ENCODE peak calls at places on chromosomes 6 and 20, in ten cellular contexts. E is IMR-90, U is dorsolateral prefrontal cortex, J is upper lobe of left lung, S is AG09309, Q is GM12865, I is epithelial cell of esophagus, T is A549, M is fibroblast of pulmonary artery, N is brain microvascular endothelial cell. H is an unnamed sample.

GRCh38 chr6:151263967-151264366 is 24.2 kb downstream of the AKAP12 start:
- DNase-seq in J (no peak), Q (no peak), U (no peak), S (no peak), T (no peak), M (peak; percentile 37), E (no peak), I (no peak), N (no peak), H (no peak)

GRCh38 chr6:159996626-159997497 is 28.0 kb downstream of the IGF2R start:
- DNase-seq in Q (no peak), M (no peak), N (no peak), S (no peak), E (no peak), I (no peak), T (no peak), J (peak; percentile 22), U (no peak), H (no peak)

GRCh38 chr6:42028234-42029061 is 21.9 kb upstream of the TAF8 start:
- DNase-seq in E (peak; percentile 86), J (no peak), U (no peak), I (peak; percentile 71), Q (no peak), M (peak; percentile 92), N (peak; percentile 89), T (peak; percentile 62), S (no peak), H (no peak)

GRCh38 chr6:18151801-18152200 is 3.1 kb downstream of the TPMT start:
- DNase-seq in T (no peak), N (no peak), E (no peak), S (no peak), I (no peak), Q (no peak), M (no peak), J (no peak), U (no peak), H (no peak)

GRCh38 chr20:4717816-4718215 is 3.9 kb upstream of the PRND start:
- DNase-seq in S (no peak), J (no peak), M (no peak), Q (no peak), E (no peak), N (no peak), I (peak; percentile 45), U (no peak), T (no peak), H (no peak)

GRCh38 chr6:90537723-90538407 is 49.0 kb downstream of the MAP3K7 start:
- DNase-seq in E (no peak), S (no peak), M (peak; percentile 44), Q (peak; percentile 5), J (no peak), T (no peak), U (no peak), N (peak; percentile 27), I (peak; percentile 2), H (peak; percentile 3)

GRCh38 chr20:5191829-5192569 is 65.2 kb downstream of the CDS2 start:
- DNase-seq in J (no peak), U (peak; percentile 56), M (peak; percentile 88), E (peak; percentile 83), S (peak; percentile 39), N (peak; percentile 60), T (peak; percentile 89), Q (peak; percentile 83), I (peak; percentile 82), H (peak; percentile 28)

GRCh38 chr6:38337819-38338465 is 301.8 kb downstream of the BTBD9 start:
- DNase-seq in T (peak; percentile 22), S (peak; percentile 67), I (peak; percentile 75), Q (no peak), M (peak; percentile 77), J (no peak), U (no peak), N (peak; percentile 76), E (peak; percentile 88), H (peak; percentile 43)

GRCh38 chr6:19836799-19837510 is at the start of gene ID4:
- DNase-seq in Q (no peak), S (peak; percentile 90), T (peak; percentile 78), U (peak; percentile 87), J (peak; percentile 97), E (peak; percentile 96), N (peak; percentile 95), M (peak; percentile 99), I (peak; percentile 4), H (peak; percentile 74)

GRCh38 chr6:73523434-73524123 is 2.7 kb upstream of the EEF1A1 start:
- DNase-seq in S (no peak), E (peak; percentile 16), N (no peak), M (peak; percentile 17), J (peak; percentile 94), Q (peak; percentile 93), T (no peak), I (peak; percentile 63), U (no peak), H (no peak)

GRCh38 chr6:169452869-169453186 is 199.2 kb upstream of the THBS2 start:
- DNase-seq in S (no peak), T (no peak), U (no peak), Q (no peak), M (no peak), J (peak; percentile 26), E (peak; percentile 19), N (no peak), I (no peak), H (no peak)

GRCh38 chr6:139546117-139546495 is 171.7 kb upstream of the CITED2 start:
- DNase-seq in T (no peak), J (no peak), S (no peak), M (no peak), E (no peak), Q (no peak), I (no peak), U (no peak), N (no peak), H (no peak)

DNA sequence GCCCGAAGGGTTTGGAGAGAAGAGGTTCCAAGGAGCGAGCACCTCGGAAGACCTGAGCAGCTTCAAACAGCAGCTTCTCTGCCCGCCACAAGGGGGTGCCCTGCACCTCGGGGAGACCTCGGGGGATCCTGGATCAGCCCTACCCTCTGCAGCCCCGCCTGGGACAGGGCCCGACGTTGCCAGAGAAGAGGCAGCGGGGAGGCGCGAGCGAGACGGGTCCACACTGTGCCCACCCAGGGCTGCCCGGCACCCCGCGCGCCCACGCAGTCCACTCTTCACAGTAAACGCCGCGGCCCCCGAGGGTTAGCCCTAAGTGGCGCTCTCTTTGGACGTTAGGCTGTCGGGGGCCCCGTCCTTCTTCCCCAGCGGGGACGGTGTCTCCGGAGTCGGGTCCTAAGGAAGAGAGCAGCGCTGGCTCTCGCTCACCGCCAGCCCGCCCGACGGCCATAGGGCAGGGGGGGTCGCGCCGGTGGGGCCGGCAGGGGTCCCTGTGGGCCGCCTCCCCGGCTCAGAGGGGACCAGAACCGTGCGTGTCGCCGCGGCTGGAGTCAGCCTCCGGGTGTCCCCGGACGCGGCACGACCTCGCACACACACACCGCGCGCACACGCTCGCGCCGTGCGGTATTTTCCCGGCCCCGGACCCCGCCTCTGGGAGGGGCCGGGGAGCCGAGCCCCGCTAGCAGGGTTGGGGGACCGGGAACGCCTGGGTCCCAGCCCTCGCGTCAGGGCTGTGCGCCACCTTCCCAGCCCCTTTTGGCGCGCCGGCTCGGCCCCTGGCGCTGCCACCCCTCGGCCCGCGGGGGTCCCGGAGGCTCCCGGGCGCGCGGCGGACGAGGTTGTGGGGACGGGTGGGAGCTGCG is 929 bp downstream of the CDH22 start:
- DNase-seq in U (no peak), E (peak; percentile 20), S (no peak), M (peak; percentile 48), J (peak; percentile 83), T (peak; percentile 87), N (no peak), Q (peak; percentile 77), I (peak; percentile 55), H (no peak)
- TF ChIP-seq CTCF in U (peak; percentile 60), E (peak; percentile 64), S (peak; percentile 83), M (peak; percentile 71), J (peak; percentile 82), T (peak; percentile 74), N (peak; percentile 86), Q (peak; percentile 95), I (peak; percentile 85), H (peak; percentile 89)

GRCh38 chr6:75526502-75527127 is 33.0 kb upstream of the FILIP1 start:
- DNase-seq in T (peak; percentile 21), Q (peak; percentile 79), S (peak; percentile 57), N (peak; percentile 83), E (peak; percentile 80), U (peak; percentile 67), M (peak; percentile 89), I (peak; percentile 78), J (no peak), H (no peak)

GRCh38 chr6:75525682-75526081 is 32.1 kb upstream of the FILIP1 start:
- DNase-seq in U (no peak), M (no peak), J (no peak), Q (no peak), E (no peak), S (no peak), I (no peak), T (no peak), N (no peak), H (no peak)

GRCh38 chr6:75528423-75528822 is 34.8 kb upstream of the FILIP1 start:
- DNase-seq in M (peak; percentile 77), T (no peak), Q (no peak), U (no peak), I (peak; percentile 3), E (peak; percentile 27), S (peak; percentile 54), N (no peak), J (no peak), H (no peak)

GRCh38 chr6:75524322-75524972 is 30.8 kb upstream of the FILIP1 start:
- DNase-seq in M (peak; percentile 88), Q (no peak), N (peak; percentile 95), I (peak; percentile 66), S (peak; percentile 67), T (peak; percentile 54), U (no peak), J (no peak), E (peak; percentile 96), H (peak; percentile 80)
- H3K4me3 ChIP-seq in M (peak overlapping the region; percentile 28), Q (no peak overlapping the region), N (peak overlapping the region; percentile 6), I (no peak overlapping the region), S (no peak overlapping the region), T (no peak overlapping the region), U (no peak overlapping the region), J (no peak overlapping the region), E (no peak overlapping the region), H (no peak overlapping the region)

DNA sequence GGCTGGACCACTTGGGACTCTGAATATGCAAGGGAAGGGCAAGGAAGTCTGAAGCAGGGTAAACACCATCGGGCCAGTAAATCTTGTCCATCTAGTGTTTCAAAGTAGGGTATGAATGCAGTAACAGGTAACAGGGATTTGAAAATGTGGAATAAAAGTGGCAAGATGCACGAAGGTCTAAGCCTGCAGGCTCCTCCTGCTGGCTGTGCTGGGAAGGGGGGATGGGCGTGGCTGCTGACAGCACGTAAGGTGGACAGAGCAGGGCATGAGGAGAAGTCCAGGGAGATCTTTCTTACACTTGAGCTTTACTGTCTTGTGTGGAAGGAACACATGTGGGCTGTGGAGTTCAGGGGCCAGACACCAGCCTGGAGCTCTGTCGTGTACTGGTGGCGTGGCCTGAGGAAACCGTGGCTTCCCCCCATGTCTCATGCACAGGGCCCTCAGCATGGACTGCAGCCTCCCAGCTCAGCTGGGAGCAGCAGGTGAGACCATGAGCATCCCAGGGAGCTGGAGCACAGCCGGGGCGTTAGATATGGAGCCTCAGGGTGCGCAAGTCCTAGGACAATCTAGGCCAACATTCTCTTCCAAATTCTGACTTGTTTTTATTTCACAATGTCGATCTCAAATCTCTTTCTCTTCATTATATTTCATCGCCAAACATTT is 84.5 kb downstream of the SLC22A23 start:
- DNase-seq in N (no peak), I (no peak), U (no peak), J (peak; percentile 26), T (no peak), S (no peak), E (no peak), M (no peak), Q (no peak), H (no peak)
- TF ChIP-seq CTCF in N (peak; percentile 49), I (peak; percentile 17), U (no peak), J (no peak), T (no peak), S (peak; percentile 20), E (no peak), M (peak; percentile 10), Q (no peak), H (no peak)

GRCh38 chr20:3660262-3661059 is 2.7 kb downstream of the GFRA4 start:
- DNase-seq in M (no peak), Q (no peak), U (no peak), N (no peak), I (no peak), E (no peak), S (no peak), T (no peak), J (peak; percentile 81), H (no peak)
- H3K4me3 ChIP-seq in M (no peak overlapping the region), Q (no peak overlapping the region), U (no peak overlapping the region), N (no peak overlapping the region), I (no peak overlapping the region), E (no peak overlapping the region), S (no peak overlapping the region), T (peak overlapping the region; percentile 4), J (no peak overlapping the region), H (no peak overlapping the region)